ENCODE peak calls at places on chromosome 16, in four cellular contexts. One of them, this sample, is unnamed.

GRCh38 chr16:50261160-50261706 is 5.1 kb upstream of the ADCY7 start:
- DNase-seq in pons: no peak
- DNase-seq in left colon: no peak
- DNase-seq in AG08396: no peak
- DNase-seq in this sample: no peak

GRCh38 chr16:11613381-11614303 is 26.9 kb upstream of the LITAF start:
- DNase-seq in left colon: peak
- DNase-seq in pons: peak
- DNase-seq in AG08396: no peak
- DNase-seq in this sample: peak

GRCh38 chr16:84423416-84423837 is 55.1 kb downstream of the ATP2C2 start:
- DNase-seq in left colon: peak
- DNase-seq in AG08396: peak
- DNase-seq in pons: peak
- DNase-seq in this sample: no peak

GRCh38 chr16:67170948-67171649 is 761 bp downstream of the NOL3 start:
- DNase-seq in left colon: no peak
- DNase-seq in pons: no peak
- DNase-seq in AG08396: no peak
- DNase-seq in this sample: no peak

GRCh38 chr16:81600275-81600674 is 155.7 kb downstream of the CMIP start:
- DNase-seq in AG08396: peak
- DNase-seq in pons: peak
- DNase-seq in left colon: no peak
- DNase-seq in this sample: no peak

GRCh38 chr16:65121870-65122723 is at the start of gene CDH11:
- DNase-seq in AG08396: peak
- DNase-seq in left colon: peak
- DNase-seq in pons: no peak
- DNase-seq in this sample: peak

GRCh38 chr16:57128787-57129389 is 36.5 kb downstream of the CPNE2 start:
- DNase-seq in left colon: no peak
- DNase-seq in AG08396: no peak
- DNase-seq in pons: no peak
- DNase-seq in this sample: no peak

GRCh38 chr16:58128721-58129096 is 472 bp downstream of the CFAP20 start:
- DNase-seq in left colon: no peak
- DNase-seq in pons: no peak
- DNase-seq in AG08396: no peak
- DNase-seq in this sample: peak

GRCh38 chr16:4028144-4028543 is 88.1 kb downstream of the ADCY9 start:
- DNase-seq in AG08396: no peak
- DNase-seq in left colon: no peak
- DNase-seq in pons: no peak
- DNase-seq in this sample: no peak

GRCh38 chr16:57013268-57013667 is 23.9 kb downstream of the NLRC5 start:
- DNase-seq in AG08396: peak
- DNase-seq in left colon: no peak
- DNase-seq in pons: no peak
- DNase-seq in this sample: no peak

GRCh38 chr16:16175296-16175695 is 48.0 kb downstream of the ABCC6 start:
- DNase-seq in left colon: peak
- DNase-seq in AG08396: no peak
- DNase-seq in pons: no peak
- DNase-seq in this sample: no peak

GRCh38 chr16:80369559-80369958 is 171.2 kb upstream of the DYNLRB2 start:
- DNase-seq in pons: peak
- DNase-seq in AG08396: peak
- DNase-seq in left colon: peak
- DNase-seq in this sample: no peak

GRCh38 chr16:66549284-66550131 is at the start of gene TK2:
- DNase-seq in AG08396: peak
- DNase-seq in left colon: peak
- DNase-seq in pons: peak
- DNase-seq in this sample: peak

GRCh38 chr16:89478576-89479221 is 11.7 kb downstream of the ANKRD11 start:
- DNase-seq in AG08396: peak
- DNase-seq in left colon: no peak
- DNase-seq in pons: no peak
- DNase-seq in this sample: no peak

GRCh38 chr16:11685844-11686618 is 17.8 kb downstream of the SNN start:
- DNase-seq in pons: no peak
- DNase-seq in AG08396: no peak
- DNase-seq in left colon: no peak
- DNase-seq in this sample: no peak

This sample was measured in left lung.